ENCODE peak calls at places on chromosomes 13 and 19, in eight cellular contexts. F, L, S, H, V, K, J and E are unnamed samples.
A peak's percentile ranks its signal among the peaks of the same experiment; 100 is the strongest.

GRCh38 chr13:51636349-51636890 is 52.2 kb downstream of the WDFY2 start:
- ATAC-seq in V (no peak), H (no peak), F (peak; percentile 52), S (no peak), K (no peak), L (peak; percentile 33), J (peak; percentile 49), E (no peak)

GRCh38 chr19:15154002-15154612 is 46.7 kb downstream of the NOTCH3 start:
- ATAC-seq in J (no peak), H (no peak), S (no peak), K (no peak), V (no peak), F (peak; percentile 56), L (no peak), E (no peak)

GRCh38 chr19:11639245-11639601 is 41.9 kb downstream of the ZNF627 start:
- ATAC-seq in V (peak; percentile 24), S (no peak), L (peak; percentile 36), F (peak; percentile 45), H (peak; percentile 21), K (no peak), J (peak; percentile 47), E (peak; percentile 26)

GRCh38 chr19:13231663-13232062 is 81.5 kb downstream of the IER2 start:
- ATAC-seq in V (no peak), S (no peak), H (no peak), F (no peak), J (no peak), L (no peak), K (no peak), E (no peak)

GRCh38 chr19:42317535-42317934 is 4.4 kb downstream of the TMEM145 start:
- ATAC-seq in F (no peak), L (no peak), J (no peak), S (no peak), V (no peak), K (no peak), H (no peak), E (no peak)

GRCh38 chr13:40994581-40995230 is 24.4 kb downstream of the ELF1 start:
- ATAC-seq in K (peak; percentile 73), V (no peak), F (peak; percentile 29), S (peak; percentile 41), J (no peak), L (no peak), H (peak; percentile 53), E (no peak)

GRCh38 chr19:33473644-33474305 is 47.8 kb downstream of the PEPD start:
- ATAC-seq in J (no peak), V (no peak), S (no peak), L (no peak), F (no peak), K (no peak), H (no peak), E (no peak)

GRCh38 chr13:103640617-103641016 is 574.4 kb upstream of the SLC10A2 start:
- ATAC-seq in K (no peak), H (no peak), V (no peak), F (no peak), L (no peak), S (no peak), J (no peak), E (no peak)

GRCh38 chr19:5103061-5103701 is 134.3 kb downstream of the KDM4B start:
- ATAC-seq in F (no peak), S (no peak), K (no peak), V (peak; percentile 79), J (peak; percentile 64), H (no peak), L (peak; percentile 81), E (peak; percentile 57)

GRCh38 chr19:22619371-22619770 is 14.8 kb upstream of the ZNF492 start:
- ATAC-seq in L (peak; percentile 85), S (no peak), K (no peak), F (no peak), J (peak; percentile 87), V (peak; percentile 75), H (no peak), E (no peak)

GRCh38 chr13:63699948-63700347 is 2284.3 kb upstream of the PCDH20 start:
- ATAC-seq in J (no peak), K (no peak), L (no peak), V (no peak), F (no peak), H (no peak), S (no peak), E (no peak)

GRCh38 chr13:40639226-40639681 is 27.2 kb downstream of the FOXO1 start:
- ATAC-seq in L (peak; percentile 79), K (no peak), V (peak; percentile 75), F (peak; percentile 88), J (peak; percentile 85), H (no peak), S (no peak), E (peak; percentile 83)